ENCODE peak calls at places on chromosomes 5 and 9, in seven cellular contexts. A is IMR-90, J is fibroblast of lung, F is K562, R is adipocyte, E is kidney, U is mesenchymal stem cell. C is an unnamed sample.

GRCh38 chr5:7586499-7586898 is 190.6 kb downstream of the ADCY2 start:
- DNase-seq in R (no peak), U (no peak), F (no peak), J (no peak), E (no peak), A (no peak), C (no peak)

GRCh38 chr5:67773439-67773988 is 442.0 kb upstream of the PIK3R1 start:
- DNase-seq in U (peak), E (no peak), A (no peak), R (peak), F (no peak), J (peak), C (peak)

GRCh38 chr5:108531367-108532211 is 149.7 kb upstream of the FBXL17 start:
- DNase-seq in U (peak), F (peak), A (peak), E (no peak), R (peak), J (peak), C (no peak)

GRCh38 chr5:139808481-139809330 is 13.1 kb downstream of the PSD2 start:
- DNase-seq in A (peak), E (peak), F (peak), U (peak), R (peak), J (peak), C (peak)

GRCh38 chr5:31047621-31048020 is 145.9 kb upstream of the CDH6 start:
- DNase-seq in A (peak), F (no peak), U (no peak), R (no peak), E (no peak), J (no peak), C (no peak)

GRCh38 chr5:139633295-139634027 is 14.7 kb upstream of the CXXC5 start:
- DNase-seq in J (peak), A (peak), E (peak), F (peak), R (peak), U (peak), C (peak)

GRCh38 chr9:136447173-136447778 is 7.6 kb upstream of the INPP5E start:
- DNase-seq in F (no peak), U (no peak), R (no peak), J (no peak), A (no peak), E (no peak), C (no peak)

GRCh38 chr5:67133781-67134180 is 62.8 kb downstream of the CD180 start:
- DNase-seq in R (no peak), E (no peak), J (no peak), F (no peak), A (no peak), U (no peak), C (no peak)

GRCh38 chr5:141084487-141084989 is 9.9 kb upstream of the PCDHB2 start:
- DNase-seq in U (peak), A (peak), F (peak), J (peak), E (no peak), R (peak), C (peak)

GRCh38 chr5:128144491-128144890 is 60.9 kb downstream of the SLC12A2 start:
- DNase-seq in A (peak), F (no peak), J (no peak), R (peak), E (no peak), U (peak), C (peak)

GRCh38 chr5:141272906-141273305 is 27.7 kb downstream of the PCDHB15 start:
- DNase-seq in E (no peak), J (no peak), U (no peak), F (no peak), R (no peak), A (no peak), C (no peak)

GRCh38 chr5:76583163-76584047 is 39.8 kb downstream of the F2RL2 start:
- DNase-seq in E (no peak), J (peak), R (peak), U (peak), A (peak), F (no peak), C (peak)

GRCh38 chr5:109506556-109506955 is 96.8 kb upstream of the PJA2 start:
- DNase-seq in J (no peak), E (no peak), R (no peak), U (no peak), F (no peak), A (no peak), C (no peak)

GRCh38 chr5:141850183-141850768 is 27.9 kb downstream of the PCDH1 start:
- DNase-seq in R (peak), F (peak), J (peak), U (no peak), A (peak), E (no peak), C (peak)

GRCh38 chr5:125023673-125024072 is 277.2 kb upstream of the ZNF608 start:
- DNase-seq in J (peak), R (no peak), U (no peak), F (no peak), A (peak), E (no peak), C (peak)

GRCh38 chr5:157459715-157460599 is at the start of gene NIPAL4:
- DNase-seq in A (no peak), E (peak), F (no peak), U (peak), R (peak), J (no peak), C (peak)
- H3K9ac ChIP-seq in A (peak), E (no peak), F (no peak), U (peak), R (no peak), J (no peak), C (no peak)

GRCh38 chr9:21677387-21677786 is 125.0 kb upstream of the MTAP start:
- DNase-seq in E (no peak), U (no peak), R (no peak), F (no peak), J (no peak), A (no peak), C (peak)
- H3K4me3 ChIP-seq in E (no peak), U (no peak), R (peak), F (no peak), J (peak), A (peak), C (peak)

GRCh38 chr9:129891519-129891918 is 56.3 kb downstream of the USP20 start:
- DNase-seq in U (peak), R (no peak), E (no peak), F (no peak), J (no peak), A (no peak), C (no peak)
- H3K9ac ChIP-seq in U (no peak), R (no peak), E (no peak), F (peak), J (no peak), A (no peak), C (no peak)

GRCh38 chr5:72063219-72063819 is 44.0 kb upstream of the MAP1B start:
- DNase-seq in U (peak), E (no peak), J (peak), R (peak), A (peak), F (peak), C (peak)

GRCh38 chr5:72065751-72066255 is 41.5 kb upstream of the MAP1B start:
- DNase-seq in R (peak), A (peak), F (no peak), U (peak), J (peak), E (no peak), C (peak)

GRCh38 chr5:72067682-72068470 is 39.4 kb upstream of the MAP1B start:
- DNase-seq in R (peak), F (peak), A (peak), U (peak), J (peak), E (no peak), C (peak)

GRCh38 chr5:72064801-72065570 is 42.3 kb upstream of the MAP1B start:
- DNase-seq in J (no peak), F (no peak), U (no peak), A (no peak), R (no peak), E (no peak), C (no peak)

GRCh38 chr5:72066658-72067057 is 40.6 kb upstream of the MAP1B start:
- DNase-seq in A (peak), R (peak), F (no peak), U (peak), J (peak), E (no peak), C (peak)
- H3K4me3 ChIP-seq in A (no peak), R (peak), F (no peak), U (no peak), J (no peak), E (no peak), C (peak)

GRCh38 chr9:37295178-37295577 is 127.3 kb upstream of the GRHPR start:
- DNase-seq in E (no peak), A (no peak), U (no peak), F (no peak), J (no peak), R (no peak), C (no peak)
- H3K9ac ChIP-seq in E (no peak), A (no peak), U (no peak), F (no peak), J (no peak), R (no peak), C (no peak)

GRCh38 chr5:151150484-151151262 is 6.9 kb downstream of the ANXA6 start:
- DNase-seq in F (no peak), E (peak), A (peak), J (peak), U (peak), R (peak), C (peak)
- H3K4me3 ChIP-seq in F (no peak), E (no peak), A (no peak), J (no peak), U (no peak), R (peak), C (no peak)

DNA sequence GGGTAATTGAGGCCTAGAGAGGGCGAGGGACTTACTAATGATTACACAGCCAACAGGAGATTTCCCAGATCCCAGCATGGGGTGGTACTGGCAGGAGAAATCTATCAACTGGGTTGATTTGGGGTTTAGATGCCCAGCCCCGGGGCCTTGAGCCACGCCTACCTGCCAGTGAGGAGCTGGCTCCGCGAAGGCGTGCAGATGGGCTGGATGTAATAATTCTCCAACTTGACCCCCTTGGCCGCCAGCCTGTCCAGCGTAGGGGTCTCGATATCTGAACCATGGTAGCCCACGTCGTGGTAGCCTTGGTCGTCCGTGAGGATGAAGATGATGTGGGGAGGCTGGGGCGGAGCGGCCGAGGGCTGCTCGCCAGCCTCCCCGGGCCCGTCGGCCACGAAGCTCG is 804 bp downstream of the ARSI start:
- DNase-seq in R (no peak), U (no peak), E (no peak), F (no peak), A (no peak), J (no peak), C (no peak)
- H3K9ac ChIP-seq in R (no peak), U (peak), E (no peak), F (no peak), A (peak), J (peak), C (peak)

GRCh38 chr5:32604800-32605765 is 19.7 kb downstream of the SUB1 start:
- DNase-seq in E (no peak), U (no peak), J (no peak), A (no peak), R (no peak), F (no peak), C (no peak)
- H3K4me3 ChIP-seq in E (no peak), U (no peak), J (no peak), A (no peak), R (no peak), F (no peak), C (no peak)

GRCh38 chr5:181207214-181207959 is 2.4 kb upstream of the TRIM7 start:
- DNase-seq in F (no peak), U (peak), A (peak), E (no peak), R (peak), J (peak), C (peak)

GRCh38 chr5:181203842-181204560 is 995 bp downstream of the TRIM7 start:
- DNase-seq in R (peak), U (peak), E (no peak), F (peak), J (no peak), A (no peak), C (peak)

GRCh38 chr5:181204561-181205401 is at the start of gene TRIM7:
- DNase-seq in J (peak), R (peak), A (peak), U (peak), E (peak), F (peak), C (peak)

GRCh38 chr5:181205735-181206401 is 872 bp upstream of the TRIM7 start:
- DNase-seq in E (no peak), U (peak), J (peak), F (no peak), R (no peak), A (peak), C (no peak)

DNA sequence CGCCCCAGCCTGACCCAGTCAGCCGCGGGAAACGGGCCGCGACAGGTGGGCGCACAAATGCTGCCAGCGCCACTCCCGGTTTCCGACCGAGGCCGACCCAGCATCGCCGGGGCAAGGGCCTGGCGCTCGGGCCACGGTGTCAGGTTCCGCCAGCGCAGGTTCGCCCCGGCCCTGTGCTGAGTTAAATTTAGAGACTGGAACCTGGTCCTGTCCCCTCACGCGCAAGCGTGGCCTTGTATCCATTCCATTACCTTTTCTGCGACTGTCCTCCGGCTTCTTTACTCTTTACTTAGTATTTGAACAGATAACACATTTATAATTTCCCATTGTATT is 372 bp upstream of the TRIM7 start:
- DNase-seq in R (no peak), F (no peak), A (no peak), J (no peak), U (no peak), E (no peak), C (no peak)
- H3K9ac ChIP-seq in R (no peak), F (no peak), A (no peak), J (no peak), U (no peak), E (peak), C (no peak)

GRCh38 chr5:180799902-180800801 is 2.5 kb downstream of the MGAT1 start:
- DNase-seq in E (no peak), R (peak), J (peak), U (peak), F (no peak), A (peak), C (peak)
- H3K4me3 ChIP-seq in E (no peak), R (peak), J (peak), U (no peak), F (no peak), A (no peak), C (peak)